ENCODE peak calls at places on chromosomes 1 and 21, in five cellular contexts. One of them, this sample, is unnamed.

GRCh38 chr1:64251971-64252370 is 48.5 kb downstream of the UBE2U start:
- DNase-seq in NCI-H345: no peak
- DNase-seq in psoas muscle: no peak
- DNase-seq in GM10248: no peak
- DNase-seq in HAP-1: no peak
- DNase-seq in this sample: no peak

GRCh38 chr21:19461481-19462205 is 1058.1 kb upstream of the TMPRSS15 start:
- DNase-seq in GM10248: no peak
- DNase-seq in HAP-1: no peak
- DNase-seq in psoas muscle: no peak
- DNase-seq in NCI-H345: no peak
- DNase-seq in this sample: no peak

GRCh38 chr1:74674278-74675048 is 871 bp upstream of the ERICH3 start:
- DNase-seq in HAP-1: no peak
- DNase-seq in NCI-H345: no peak
- DNase-seq in GM10248: no peak
- DNase-seq in psoas muscle: no peak
- DNase-seq in this sample: no peak

GRCh38 chr1:10765734-10766478 is 30.5 kb downstream of the CASZ1 start:
- DNase-seq in psoas muscle: no peak
- DNase-seq in NCI-H345: peak; percentile 41
- DNase-seq in HAP-1: no peak
- DNase-seq in GM10248: no peak
- DNase-seq in this sample: no peak

GRCh38 chr1:175717610-175718195 is 25.7 kb downstream of the TNR start:
- DNase-seq in GM10248: peak; percentile 17
- DNase-seq in psoas muscle: no peak
- DNase-seq in NCI-H345: peak; percentile 22
- DNase-seq in HAP-1: no peak
- DNase-seq in this sample: no peak

GRCh38 chr1:181140398-181140797 is 51.9 kb downstream of the IER5 start:
- DNase-seq in psoas muscle: no peak
- DNase-seq in HAP-1: no peak
- DNase-seq in GM10248: no peak
- DNase-seq in NCI-H345: no peak
- DNase-seq in this sample: no peak

GRCh38 chr1:92709738-92710137 is 75.2 kb downstream of the EVI5 start:
- DNase-seq in GM10248: no peak
- DNase-seq in psoas muscle: no peak
- DNase-seq in NCI-H345: no peak
- DNase-seq in HAP-1: no peak
- DNase-seq in this sample: no peak

GRCh38 chr1:83118472-83118871 is 880.5 kb downstream of the TTLL7 start:
- DNase-seq in psoas muscle: no peak
- DNase-seq in HAP-1: no peak
- DNase-seq in GM10248: no peak
- DNase-seq in NCI-H345: no peak
- DNase-seq in this sample: no peak

GRCh38 chr1:53144201-53144600 is 1.8 kb upstream of the SLC1A7 start:
- DNase-seq in HAP-1: no peak
- DNase-seq in GM10248: no peak
- DNase-seq in NCI-H345: no peak
- DNase-seq in psoas muscle: no peak
- DNase-seq in this sample: no peak

GRCh38 chr1:40897499-40897898 is 35.3 kb upstream of the CITED4 start:
- DNase-seq in psoas muscle: no peak
- DNase-seq in NCI-H345: no peak
- DNase-seq in GM10248: no peak
- DNase-seq in HAP-1: no peak
- DNase-seq in this sample: no peak

GRCh38 chr1:184443624-184444023 is 56.8 kb downstream of the C1orf21 start:
- DNase-seq in NCI-H345: no peak
- DNase-seq in GM10248: no peak
- DNase-seq in HAP-1: no peak
- DNase-seq in psoas muscle: no peak
- DNase-seq in this sample: no peak

GRCh38 chr1:41378999-41379740 is 17.9 kb downstream of the FOXO6 start:
- DNase-seq in psoas muscle: no peak
- DNase-seq in HAP-1: no peak
- DNase-seq in NCI-H345: peak; percentile 52
- DNase-seq in GM10248: no peak
- DNase-seq in this sample: no peak

GRCh38 chr1:65260851-65261473 is 48.4 kb upstream of the DNAJC6 start:
- DNase-seq in HAP-1: no peak
- DNase-seq in NCI-H345: no peak
- DNase-seq in GM10248: no peak
- DNase-seq in psoas muscle: no peak
- DNase-seq in this sample: no peak

GRCh38 chr1:20551945-20552727 is at the start of gene FAM43B:
- DNase-seq in NCI-H345: no peak
- DNase-seq in GM10248: no peak
- DNase-seq in psoas muscle: peak; percentile 83
- DNase-seq in HAP-1: peak; percentile 83
- DNase-seq in this sample: peak; percentile 87

GRCh38 chr1:101112051-101112770 is 86.6 kb upstream of the DPH5 start:
- DNase-seq in psoas muscle: peak; percentile 64
- DNase-seq in HAP-1: no peak
- DNase-seq in NCI-H345: no peak
- DNase-seq in GM10248: peak; percentile 12
- DNase-seq in this sample: peak; percentile 75

GRCh38 chr1:184362876-184363275 is 24.0 kb upstream of the C1orf21 start:
- DNase-seq in NCI-H345: no peak
- DNase-seq in psoas muscle: no peak
- DNase-seq in GM10248: no peak
- DNase-seq in HAP-1: no peak
- DNase-seq in this sample: no peak

GRCh38 chr21:34181418-34181817 is 108.0 kb downstream of the MRPS6 start:
- DNase-seq in GM10248: no peak
- DNase-seq in psoas muscle: peak; percentile 62
- DNase-seq in NCI-H345: no peak
- DNase-seq in HAP-1: no peak
- DNase-seq in this sample: no peak

GRCh38 chr1:31705080-31705866 is 1.5 kb upstream of the COL16A1 start:
- DNase-seq in HAP-1: peak; percentile 45
- DNase-seq in GM10248: peak; percentile 79
- DNase-seq in NCI-H345: no peak
- DNase-seq in psoas muscle: peak; percentile 79
- DNase-seq in this sample: peak; percentile 77

GRCh38 chr1:172356620-172357019 is 63.9 kb upstream of the C1orf105 start:
- DNase-seq in HAP-1: no peak
- DNase-seq in psoas muscle: no peak
- DNase-seq in NCI-H345: no peak
- DNase-seq in GM10248: no peak
- DNase-seq in this sample: no peak